ENCODE peak calls at places on chromosomes 1 and 21, in five cellular contexts. One of them, this sample, is unnamed.

GRCh38 chr1:28392027-28392652 is 22.6 kb downstream of the PHACTR4 start:
- DNase-seq in A549: peak
- DNase-seq in K562: peak
- DNase-seq in HepG2: no peak
- DNase-seq in HCT116: no peak
- DNase-seq in this sample: peak

GRCh38 chr1:154448271-154448905 is 43.2 kb downstream of the IL6R start:
- DNase-seq in A549: no peak
- DNase-seq in K562: no peak
- DNase-seq in HepG2: no peak
- DNase-seq in HCT116: no peak
- DNase-seq in this sample: no peak

GRCh38 chr1:184222561-184223157 is 164.2 kb upstream of the C1orf21 start:
- DNase-seq in A549: peak
- DNase-seq in K562: peak
- DNase-seq in HepG2: peak
- DNase-seq in HCT116: peak
- DNase-seq in this sample: peak

GRCh38 chr1:163170331-163170730 is 32.4 kb downstream of the RGS5 start:
- DNase-seq in A549: no peak
- DNase-seq in K562: no peak
- DNase-seq in HepG2: no peak
- DNase-seq in HCT116: no peak
- DNase-seq in this sample: no peak

GRCh38 chr1:80143361-80143760 is 1136.8 kb upstream of the ADGRL4 start:
- DNase-seq in A549: no peak
- DNase-seq in K562: no peak
- DNase-seq in HepG2: no peak
- DNase-seq in HCT116: no peak
- DNase-seq in this sample: no peak

GRCh38 chr1:234980657-234981396 is 147.8 kb downstream of the TOMM20 start:
- DNase-seq in A549: peak
- DNase-seq in K562: peak
- DNase-seq in HepG2: peak
- DNase-seq in HCT116: peak
- DNase-seq in this sample: peak

GRCh38 chr1:61754545-61754944 is 12.3 kb downstream of the PATJ start:
- DNase-seq in A549: no peak
- DNase-seq in K562: no peak
- DNase-seq in HepG2: peak
- DNase-seq in HCT116: peak
- DNase-seq in this sample: no peak

GRCh38 chr1:222886194-222887126 is 71.6 kb downstream of the DISP1 start:
- DNase-seq in A549: no peak
- DNase-seq in K562: no peak
- DNase-seq in HepG2: peak
- DNase-seq in HCT116: no peak
- DNase-seq in this sample: no peak

GRCh38 chr1:56374026-56374974 is 205.1 kb downstream of the PLPP3 start:
- DNase-seq in A549: no peak
- DNase-seq in K562: no peak
- DNase-seq in HepG2: no peak
- DNase-seq in HCT116: no peak
- DNase-seq in this sample: no peak

GRCh38 chr1:12529640-12530174 is 88.3 kb downstream of the DHRS3 start:
- DNase-seq in A549: no peak
- DNase-seq in K562: no peak
- DNase-seq in HepG2: no peak
- DNase-seq in HCT116: no peak
- DNase-seq in this sample: no peak

GRCh38 chr21:34635307-34635706 is 20.4 kb upstream of the RCAN1 start:
- DNase-seq in A549: no peak
- DNase-seq in K562: peak
- DNase-seq in HepG2: no peak
- DNase-seq in HCT116: no peak
- DNase-seq in this sample: peak

GRCh38 chr1:40662864-40663263 is 2.6 kb downstream of the RIMS3 start:
- DNase-seq in A549: no peak
- DNase-seq in K562: no peak
- DNase-seq in HepG2: no peak
- DNase-seq in HCT116: no peak
- DNase-seq in this sample: peak

GRCh38 chr1:206672844-206673758 is 11.6 kb upstream of the MAPKAPK2 start:
- DNase-seq in A549: no peak
- DNase-seq in K562: peak
- DNase-seq in HepG2: no peak
- DNase-seq in HCT116: no peak
- DNase-seq in this sample: peak

GRCh38 chr1:198494139-198494538 is 46.3 kb downstream of the ATP6V1G3 start:
- DNase-seq in A549: no peak
- DNase-seq in K562: no peak
- DNase-seq in HepG2: no peak
- DNase-seq in HCT116: no peak
- DNase-seq in this sample: no peak
- TF ChIP-seq POLR2A in A549: no peak
- TF ChIP-seq POLR2A in K562: no peak
- TF ChIP-seq POLR2A in HepG2: no peak
- TF ChIP-seq POLR2A in HCT116: no peak
- TF ChIP-seq POLR2A in this sample: no peak

GRCh38 chr1:199811163-199811562 is 216.3 kb upstream of the NR5A2 start:
- DNase-seq in A549: no peak
- DNase-seq in K562: no peak
- DNase-seq in HepG2: no peak
- DNase-seq in HCT116: no peak
- DNase-seq in this sample: peak
- TF ChIP-seq MAX in A549: no peak
- TF ChIP-seq MAX in K562: no peak
- TF ChIP-seq MAX in HepG2: no peak
- TF ChIP-seq MAX in HCT116: no peak
- TF ChIP-seq MAX in this sample: no peak

DNA sequence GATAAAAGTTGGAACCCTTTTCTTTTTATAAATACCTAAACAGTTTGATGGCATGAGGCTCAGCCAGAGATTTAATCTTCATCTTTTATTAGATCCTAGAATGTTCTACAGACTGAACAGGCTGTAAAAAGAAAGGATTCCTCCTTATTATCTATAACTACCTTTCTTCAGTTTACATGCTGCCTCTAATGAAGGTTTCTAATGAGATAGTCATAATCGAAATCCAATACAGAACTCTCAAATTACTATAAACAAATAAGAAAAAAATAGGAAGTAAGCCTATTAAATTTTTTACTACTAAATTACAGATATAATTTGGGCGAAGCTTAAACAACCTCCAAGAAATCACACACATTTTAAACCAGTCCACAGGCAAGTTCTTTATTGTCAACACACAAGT is 5.0 kb downstream of the WDR26 start:
- DNase-seq in A549: no peak
- DNase-seq in K562: no peak
- DNase-seq in HepG2: no peak
- DNase-seq in HCT116: no peak
- DNase-seq in this sample: no peak
- TF ChIP-seq POLR2A in A549: no peak
- TF ChIP-seq POLR2A in K562: no peak
- TF ChIP-seq POLR2A in HepG2: no peak
- TF ChIP-seq POLR2A in HCT116: no peak
- TF ChIP-seq POLR2A in this sample: no peak

GRCh38 chr21:43207043-43207315 is 38.2 kb downstream of the CRYAA start:
- DNase-seq in A549: no peak
- DNase-seq in K562: no peak
- DNase-seq in HepG2: no peak
- DNase-seq in HCT116: no peak
- DNase-seq in this sample: no peak

GRCh38 chr21:43201491-43201890 is 32.7 kb downstream of the CRYAA start:
- DNase-seq in A549: no peak
- DNase-seq in K562: no peak
- DNase-seq in HepG2: no peak
- DNase-seq in HCT116: no peak
- DNase-seq in this sample: no peak

GRCh38 chr21:43203523-43204080 is 34.8 kb downstream of the CRYAA start:
- DNase-seq in A549: no peak
- DNase-seq in K562: no peak
- DNase-seq in HepG2: no peak
- DNase-seq in HCT116: no peak
- DNase-seq in this sample: no peak

GRCh38 chr21:43206231-43207042 is 37.6 kb downstream of the CRYAA start:
- DNase-seq in A549: no peak
- DNase-seq in K562: no peak
- DNase-seq in HepG2: no peak
- DNase-seq in HCT116: no peak
- DNase-seq in this sample: no peak

DNA sequence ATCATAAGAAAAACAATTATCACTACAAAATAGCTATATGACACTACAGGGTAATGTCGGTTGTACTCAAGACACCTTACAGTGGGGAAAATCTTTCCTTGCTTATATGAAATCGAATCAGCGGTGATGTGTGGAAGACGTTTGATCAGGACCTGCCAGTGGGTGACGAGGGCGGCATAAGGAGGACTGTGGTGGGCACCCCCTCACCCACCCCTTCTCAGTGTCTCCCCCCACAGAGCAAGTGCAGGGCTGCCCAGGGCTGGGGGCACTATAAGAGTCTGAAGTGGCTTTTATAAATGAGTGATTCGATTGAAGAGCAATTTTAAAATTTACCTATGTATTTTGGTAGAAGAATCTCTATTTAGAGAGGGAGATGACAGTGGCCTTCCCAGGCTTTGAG is 35.8 kb downstream of the CRYAA start:
- DNase-seq in A549: no peak
- DNase-seq in K562: no peak
- DNase-seq in HepG2: no peak
- DNase-seq in HCT116: no peak
- DNase-seq in this sample: no peak
- TF ChIP-seq MAX in A549: no peak
- TF ChIP-seq MAX in K562: no peak
- TF ChIP-seq MAX in HepG2: no peak
- TF ChIP-seq MAX in HCT116: no peak
- TF ChIP-seq MAX in this sample: no peak

GRCh38 chr1:45009956-45010854 is 919 bp downstream of the HECTD3 start:
- DNase-seq in A549: peak
- DNase-seq in K562: peak
- DNase-seq in HepG2: no peak
- DNase-seq in HCT116: no peak
- DNase-seq in this sample: peak
- TF ChIP-seq POLR2A in A549: no peak
- TF ChIP-seq POLR2A in K562: no peak
- TF ChIP-seq POLR2A in HepG2: no peak
- TF ChIP-seq POLR2A in HCT116: no peak
- TF ChIP-seq POLR2A in this sample: no peak

DNA sequence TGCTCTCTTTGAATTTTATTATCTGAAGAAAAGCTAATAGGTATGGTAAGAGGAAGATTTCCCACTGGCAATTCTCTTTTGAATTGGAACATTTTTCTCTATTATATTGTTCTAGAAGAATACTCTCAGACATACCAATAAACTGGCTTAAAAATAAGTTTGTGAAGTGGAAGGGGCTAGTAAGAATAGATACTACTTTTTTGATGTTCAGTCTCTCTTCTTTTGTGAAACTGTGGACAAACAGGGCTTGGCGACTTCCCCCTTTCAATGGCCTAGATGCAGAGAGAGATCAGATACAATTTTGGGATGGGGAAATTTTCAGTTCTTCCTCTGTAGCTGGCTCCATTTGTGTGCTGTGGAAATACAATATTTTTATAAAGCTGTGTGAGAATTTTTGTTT is 2.5 kb downstream of the PBX1 start:
- DNase-seq in A549: no peak
- DNase-seq in K562: no peak
- DNase-seq in HepG2: no peak
- DNase-seq in HCT116: no peak
- DNase-seq in this sample: no peak
- TF ChIP-seq MAX in A549: no peak
- TF ChIP-seq MAX in K562: no peak
- TF ChIP-seq MAX in HepG2: no peak
- TF ChIP-seq MAX in HCT116: no peak
- TF ChIP-seq MAX in this sample: no peak

GRCh38 chr1:150626150-150626549 is 3.3 kb downstream of the ENSA start:
- DNase-seq in A549: no peak
- DNase-seq in K562: no peak
- DNase-seq in HepG2: no peak
- DNase-seq in HCT116: no peak
- DNase-seq in this sample: no peak

GRCh38 chr1:150627821-150628410 is 1.5 kb downstream of the ENSA start:
- DNase-seq in A549: no peak
- DNase-seq in K562: no peak
- DNase-seq in HepG2: no peak
- DNase-seq in HCT116: no peak
- DNase-seq in this sample: no peak

GRCh38 chr1:150628766-150629114 is 672 bp downstream of the ENSA start:
- DNase-seq in A549: no peak
- DNase-seq in K562: no peak
- DNase-seq in HepG2: no peak
- DNase-seq in HCT116: no peak
- DNase-seq in this sample: no peak

GRCh38 chr1:150629115-150629928 is at the start of gene ENSA:
- DNase-seq in A549: peak
- DNase-seq in K562: peak
- DNase-seq in HepG2: peak
- DNase-seq in HCT116: peak
- DNase-seq in this sample: peak
- TF ChIP-seq POLR2A in A549: peak
- TF ChIP-seq POLR2A in K562: peak
- TF ChIP-seq POLR2A in HepG2: peak
- TF ChIP-seq POLR2A in HCT116: peak
- TF ChIP-seq POLR2A in this sample: peak

DNA sequence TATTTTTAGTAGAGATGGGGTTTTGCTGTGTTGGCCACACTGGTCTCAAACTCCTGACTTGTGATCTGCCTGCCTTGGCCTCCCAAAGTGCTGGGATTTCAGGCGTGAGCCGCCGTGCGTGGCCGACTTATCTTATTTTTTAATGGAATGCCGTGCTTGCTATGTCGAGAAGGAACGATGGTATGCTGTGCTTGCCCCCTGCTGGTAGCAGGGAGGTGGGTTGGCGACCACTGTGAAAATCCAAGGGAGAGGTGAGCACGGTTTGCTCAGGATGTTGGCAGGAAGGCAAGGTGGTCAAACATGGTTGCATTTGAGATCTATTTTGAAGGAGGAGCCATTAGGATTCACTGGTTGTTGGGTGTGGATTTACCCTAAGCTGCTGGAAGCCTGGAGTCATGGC is 45.8 kb upstream of the RCC2 start:
- DNase-seq in A549: no peak
- DNase-seq in K562: peak
- DNase-seq in HepG2: no peak
- DNase-seq in HCT116: no peak
- DNase-seq in this sample: peak
- TF ChIP-seq MAX in A549: no peak
- TF ChIP-seq MAX in K562: no peak
- TF ChIP-seq MAX in HepG2: no peak
- TF ChIP-seq MAX in HCT116: no peak
- TF ChIP-seq MAX in this sample: no peak

This sample was measured in NB4.